ENCODE peak calls at places on chromosomes 16 and 17, in six cellular contexts. One of them, this sample, is unnamed.

GRCh38 chr17:2949469-2950044 is 113.8 kb downstream of the OR1D5 start:
- DNase-seq in tibial artery: peak; percentile 75
- DNase-seq in GDM1: no peak
- DNase-seq in NCI-H510A: no peak
- DNase-seq in mammary epithelial cell: peak; percentile 73
- DNase-seq in H7: no peak
- DNase-seq in this sample: no peak

GRCh38 chr17:82235775-82236141 is 6.9 kb downstream of the SLC16A3 start:
- DNase-seq in tibial artery: no peak
- DNase-seq in NCI-H510A: no peak
- DNase-seq in H7: no peak
- DNase-seq in mammary epithelial cell: peak; percentile 61
- DNase-seq in GDM1: no peak
- DNase-seq in this sample: no peak

GRCh38 chr16:27544671-27545070 is 5.0 kb downstream of the GTF3C1 start:
- DNase-seq in NCI-H510A: no peak
- DNase-seq in H7: no peak
- DNase-seq in mammary epithelial cell: no peak
- DNase-seq in GDM1: no peak
- DNase-seq in tibial artery: no peak
- DNase-seq in this sample: no peak

GRCh38 chr16:86575754-86576557 is 2.4 kb upstream of the FOXL1 start:
- DNase-seq in H7: peak; percentile 97
- DNase-seq in mammary epithelial cell: peak; percentile 92
- DNase-seq in GDM1: no peak
- DNase-seq in NCI-H510A: no peak
- DNase-seq in tibial artery: peak; percentile 94
- DNase-seq in this sample: peak; percentile 75

GRCh38 chr16:30472328-30472942 is at the start of gene ITGAL:
- DNase-seq in tibial artery: no peak
- DNase-seq in GDM1: peak; percentile 80
- DNase-seq in mammary epithelial cell: no peak
- DNase-seq in H7: peak; percentile 10
- DNase-seq in NCI-H510A: no peak
- DNase-seq in this sample: peak; percentile 38

GRCh38 chr16:69865701-69866100 is 85.4 kb upstream of the CLEC18A start:
- DNase-seq in tibial artery: no peak
- DNase-seq in NCI-H510A: no peak
- DNase-seq in H7: no peak
- DNase-seq in GDM1: no peak
- DNase-seq in mammary epithelial cell: no peak
- DNase-seq in this sample: no peak

GRCh38 chr16:57513371-57514102 is 22.8 kb downstream of the CCDC102A start:
- DNase-seq in mammary epithelial cell: no peak
- DNase-seq in GDM1: no peak
- DNase-seq in tibial artery: no peak
- DNase-seq in NCI-H510A: no peak
- DNase-seq in H7: peak; percentile 48
- DNase-seq in this sample: no peak

GRCh38 chr17:2705263-2705662 is 6.3 kb downstream of the CLUH start:
- DNase-seq in H7: peak; percentile 47
- DNase-seq in NCI-H510A: no peak
- DNase-seq in tibial artery: no peak
- DNase-seq in mammary epithelial cell: no peak
- DNase-seq in GDM1: no peak
- DNase-seq in this sample: no peak

GRCh38 chr16:81547194-81547918 is 102.7 kb downstream of the CMIP start:
- DNase-seq in mammary epithelial cell: no peak
- DNase-seq in H7: no peak
- DNase-seq in tibial artery: no peak
- DNase-seq in NCI-H510A: no peak
- DNase-seq in GDM1: no peak
- DNase-seq in this sample: no peak

This sample was measured in ascending aorta.